ENCODE peak calls at places on chromosomes 12 and 14, in seven cellular contexts. R, L, J, E, K, N and U are unnamed samples.
A peak's percentile ranks its signal among the peaks of the same experiment; 100 is the strongest.

GRCh38 chr12:45309826-45310626 is 94.1 kb downstream of the ANO6 start:
- DNase-seq in R (no peak), L (no peak), J (no peak), E (no peak), K (no peak), N (peak; percentile 64), U (no peak)

GRCh38 chr12:131828671-131829350 is 618 bp downstream of the MMP17 start:
- DNase-seq in R (peak; percentile 30), L (peak; percentile 16), J (no peak), E (no peak), K (no peak), N (no peak), U (no peak)

GRCh38 chr14:47227051-47227600 is 448.3 kb downstream of the MDGA2 start:
- DNase-seq in R (no peak), L (no peak), J (no peak), E (no peak), K (no peak), N (no peak), U (no peak)

GRCh38 chr14:38208825-38209562 is 1.3 kb downstream of the SSTR1 start:
- DNase-seq in R (peak; percentile 63), L (peak; percentile 84), J (peak; percentile 6), E (peak; percentile 48), K (no peak), N (peak; percentile 74), U (peak; percentile 83)

GRCh38 chr12:83389237-83389996 is 702.7 kb downstream of the TMTC2 start:
- DNase-seq in R (peak; percentile 64), L (peak; percentile 56), J (no peak), E (no peak), K (no peak), N (no peak), U (peak; percentile 24)

GRCh38 chr14:75806247-75806876 is 145.3 kb downstream of the TTLL5 start:
- DNase-seq in R (no peak), L (no peak), J (peak; percentile 31), E (no peak), K (no peak), N (no peak), U (no peak)

GRCh38 chr12:106247731-106248176 is at the start of gene CKAP4:
- DNase-seq in R (peak; percentile 92), L (peak; percentile 94), J (peak; percentile 77), E (peak; percentile 89), K (peak; percentile 92), N (peak; percentile 82), U (peak; percentile 72)

GRCh38 chr12:111451649-111452129 is 46.0 kb downstream of the SH2B3 start:
- DNase-seq in R (peak; percentile 39), L (peak; percentile 58), J (no peak), E (no peak), K (peak; percentile 41), N (peak; percentile 59), U (no peak)

GRCh38 chr12:51683763-51684357 is 92.8 kb downstream of the SCN8A start:
- DNase-seq in R (no peak), L (no peak), J (no peak), E (no peak), K (no peak), N (peak; percentile 65), U (peak; percentile 32)

GRCh38 chr12:119788783-119789182 is 88.3 kb downstream of the CIT start:
- DNase-seq in R (no peak), L (no peak), J (no peak), E (no peak), K (no peak), N (peak; percentile 55), U (no peak)

GRCh38 chr12:111033281-111034147 is 113.1 kb upstream of the MYL2 start:
- DNase-seq in R (peak; percentile 72), L (peak; percentile 17), J (no peak), E (no peak), K (peak; percentile 11), N (no peak), U (no peak)

GRCh38 chr14:35565896-35566464 is 32.0 kb downstream of the INSM2 start:
- DNase-seq in R (no peak), L (no peak), J (no peak), E (no peak), K (no peak), N (no peak), U (no peak)

GRCh38 chr12:122144885-122145284 is 29.1 kb downstream of the IL31 start:
- DNase-seq in R (no peak), L (no peak), J (no peak), E (no peak), K (no peak), N (no peak), U (no peak)

GRCh38 chr12:91854725-91855124 is 290.9 kb downstream of the BTG1 start:
- DNase-seq in R (no peak), L (peak; percentile 13), J (no peak), E (no peak), K (no peak), N (peak; percentile 40), U (no peak)

GRCh38 chr12:124498870-124499753 is 68.3 kb downstream of the NCOR2 start:
- DNase-seq in R (no peak), L (no peak), J (no peak), E (no peak), K (no peak), N (peak; percentile 67), U (no peak)

DNA sequence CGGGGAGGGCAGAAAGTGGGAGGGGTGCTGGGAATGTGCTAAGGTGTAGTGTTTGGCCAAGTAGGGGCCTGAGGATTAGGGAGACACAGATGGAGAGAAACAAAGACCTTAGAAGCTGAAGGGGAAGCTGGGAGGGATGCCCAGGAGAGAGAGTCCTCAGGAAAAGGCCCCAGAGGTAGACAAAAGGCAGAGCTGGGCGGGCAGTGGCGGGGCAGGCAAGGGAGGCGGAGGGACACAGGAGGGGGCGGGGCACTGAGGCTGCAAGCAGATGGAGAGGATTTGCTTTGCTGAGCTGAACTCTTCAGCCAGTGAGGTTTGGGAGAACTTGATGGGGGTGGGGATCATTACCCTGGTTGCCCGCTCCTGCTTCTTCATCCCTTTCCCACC is 2.8 kb downstream of the PTMS start:
- DNase-seq in R (peak; percentile 96), L (peak; percentile 72), J (peak; percentile 54), E (no peak), K (peak; percentile 78), N (peak; percentile 29), U (peak; percentile 70)
- H3K4me1 ChIP-seq in R (peaks cover 60% of the 10 kb centered on the region), L (peaks cover 34% of the 10 kb centered on the region), J (peaks cover 81% of the 10 kb centered on the region), E (no peaks in the 10 kb centered on the region), K (peaks cover 37% of the 10 kb centered on the region), N (peaks cover 22% of the 10 kb centered on the region), U (peaks cover 15% of the 10 kb centered on the region)

DNA sequence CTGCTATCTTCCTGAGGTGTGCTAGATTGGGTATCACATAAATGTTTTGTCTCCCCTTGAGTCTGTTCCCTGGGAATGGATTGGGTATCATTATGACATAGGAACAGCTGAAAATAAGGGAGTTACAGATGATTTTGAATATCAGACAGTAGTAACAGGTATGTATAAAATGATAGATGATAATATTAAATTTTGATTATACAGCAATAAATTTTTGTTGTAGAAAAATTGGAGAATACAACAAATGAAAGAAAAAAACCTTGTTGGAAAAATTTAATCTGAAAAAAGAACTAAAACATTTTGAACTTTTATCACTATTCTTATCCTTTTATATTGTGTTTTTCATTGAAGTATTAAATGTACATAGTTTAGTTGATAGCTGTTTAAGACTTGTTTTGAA is 43.2 kb downstream of the FBXO34 start:
- DNase-seq in R (no peak), L (no peak), J (no peak), E (no peak), K (no peak), N (no peak), U (no peak)
- H3K4me1 ChIP-seq in R (peaks cover 3% of the 10 kb centered on the region), L (peaks cover 34% of the 10 kb centered on the region), J (peaks cover 17% of the 10 kb centered on the region), E (peaks cover 1% of the 10 kb centered on the region), K (peaks cover 4% of the 10 kb centered on the region), N (no peaks in the 10 kb centered on the region), U (peaks cover 9% of the 10 kb centered on the region)

DNA sequence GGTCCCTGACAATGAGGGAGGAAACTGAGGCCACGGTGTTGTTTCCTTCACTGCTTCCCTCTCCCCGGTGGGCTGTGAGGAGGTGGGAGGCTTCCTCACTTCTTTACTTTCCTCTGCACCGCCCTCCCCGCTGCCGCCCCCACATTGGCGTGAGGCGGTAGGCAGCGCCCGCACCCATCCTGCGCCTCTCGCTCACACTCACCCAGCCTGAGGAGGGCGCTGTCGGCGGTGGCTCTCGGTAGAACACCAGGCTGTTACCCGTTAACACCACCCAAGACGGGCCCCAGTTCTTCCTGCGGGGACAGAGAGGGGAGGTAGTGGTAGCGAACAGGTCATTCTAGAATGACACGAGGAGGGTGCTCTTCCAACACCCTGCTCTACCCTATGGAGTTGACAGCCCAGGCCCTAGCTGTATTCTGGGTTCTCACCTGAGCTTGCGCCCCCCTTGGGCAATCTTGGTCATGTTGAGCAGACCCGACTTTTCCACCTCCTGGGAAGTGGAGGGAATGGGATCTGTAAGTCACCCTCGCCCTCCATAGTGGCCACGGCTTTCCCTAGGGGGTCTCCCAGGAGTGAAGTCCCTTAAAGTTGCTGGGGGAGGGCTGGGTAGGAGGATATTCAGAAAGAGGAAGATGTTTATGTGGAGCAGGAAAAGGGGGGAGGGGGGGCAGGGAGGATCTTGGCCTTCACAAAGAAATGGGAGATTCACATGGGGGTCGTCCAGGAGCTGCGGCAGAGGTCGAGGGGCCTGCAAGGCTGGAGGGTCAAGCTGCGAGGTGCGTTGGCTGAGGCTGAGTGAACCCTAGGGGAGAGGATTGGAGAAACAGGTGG is 3.3 kb downstream of the ARHGAP9 start:
- DNase-seq in R (no peak), L (no peak), J (no peak), E (peak; percentile 66), K (no peak), N (no peak), U (no peak)
- H3K4me1 ChIP-seq in R (peaks cover 11% of the 10 kb centered on the region), L (peaks cover 13% of the 10 kb centered on the region), J (peaks cover 72% of the 10 kb centered on the region), E (no peaks in the 10 kb centered on the region), K (peaks cover 13% of the 10 kb centered on the region), N (peaks cover 3% of the 10 kb centered on the region), U (no peaks in the 10 kb centered on the region)

DNA sequence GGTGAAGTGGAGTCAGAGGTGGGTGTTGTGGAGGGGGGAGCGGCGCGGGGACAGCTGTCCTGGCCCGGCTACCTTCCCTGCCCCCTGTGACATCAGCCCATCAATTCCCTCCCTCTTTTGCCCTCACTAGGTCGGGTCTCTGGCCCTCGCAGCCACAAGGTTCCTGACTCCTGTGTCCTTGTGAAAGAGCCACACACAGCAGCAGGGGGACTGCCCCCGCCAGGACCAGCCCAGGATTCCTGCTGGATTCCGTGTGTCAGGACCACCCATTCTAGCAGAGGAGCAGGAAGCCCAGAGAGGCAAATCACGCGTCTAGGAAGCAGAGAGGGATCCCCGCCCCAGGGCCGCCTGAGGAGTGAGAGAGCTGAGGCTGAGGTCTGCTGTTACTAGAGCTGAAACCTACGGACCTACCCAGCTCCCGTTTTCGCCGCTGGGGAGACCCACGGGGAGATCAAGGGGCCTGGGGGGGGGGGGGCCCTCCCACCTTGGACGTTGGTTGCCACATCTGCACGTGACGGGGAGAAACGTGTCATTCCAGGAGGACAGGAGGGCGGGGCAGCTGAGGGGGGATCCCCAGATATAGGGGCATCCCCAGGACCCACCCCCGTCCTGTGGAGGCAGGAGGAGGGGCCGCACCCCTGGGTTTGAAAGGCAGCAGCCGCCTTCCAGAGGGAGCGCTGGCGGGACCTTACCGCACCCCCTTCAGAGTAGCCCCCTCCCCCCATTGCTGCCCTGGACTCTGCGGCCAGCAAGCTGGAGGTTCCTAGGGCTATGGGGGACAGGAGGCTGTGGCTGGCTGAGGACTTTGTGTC is 12.5 kb upstream of the INF2 start:
- DNase-seq in R (peak; percentile 56), L (peak; percentile 80), J (no peak), E (peak; percentile 64), K (peak; percentile 74), N (no peak), U (peak; percentile 62)
- H3K4me1 ChIP-seq in R (peaks cover 38% of the 10 kb centered on the region), L (peaks cover 56% of the 10 kb centered on the region), J (peaks cover 53% of the 10 kb centered on the region), E (no peaks in the 10 kb centered on the region), K (peaks cover 47% of the 10 kb centered on the region), N (peaks cover 35% of the 10 kb centered on the region), U (peaks cover 38% of the 10 kb centered on the region)